ENCODE peak calls at places on chromosome 21, in five cellular contexts. Z is omental fat pad; T is stimulated activated CD8-positive, alpha-beta memory T cell treated with anti-CD3 and anti-CD28 coated beads, Interleukin-2, amount 100 ng/mL, for 48 hours; Y is M059J; N is colonic mucosa. D is an unnamed sample.

GRCh38 chr21:42554251-42554937 is 40.7 kb downstream of the SLC37A1 start:
- DNase-seq in Y (no peak), T (no peak), N (no peak), Z (no peak), D (no peak)

GRCh38 chr21:28018741-28019669 is 973.7 kb downstream of the LTN1 start:
- DNase-seq in Z (no peak), T (no peak), N (no peak), Y (peak; percentile 62), D (peak; percentile 6)

GRCh38 chr21:28268685-28269084 is 724.0 kb downstream of the LTN1 start:
- DNase-seq in T (no peak), Y (no peak), N (no peak), Z (no peak), D (no peak)

GRCh38 chr21:45768011-45768740 is 124.7 kb downstream of the PCBP3 start:
- DNase-seq in N (no peak), T (peak; percentile 54), Z (no peak), Y (no peak), D (no peak)

GRCh38 chr21:36917487-36918158 is 48.8 kb downstream of the HLCS start:
- DNase-seq in T (no peak), Z (no peak), Y (peak; percentile 57), N (no peak), D (peak; percentile 51)

GRCh38 chr21:26471116-26471505 is 102.0 kb downstream of the CYYR1 start:
- DNase-seq in Z (no peak), Y (no peak), T (no peak), N (no peak), D (no peak)

GRCh38 chr21:43355925-43356289 is 71.0 kb downstream of the SIK1 start:
- DNase-seq in T (no peak), Y (no peak), Z (no peak), N (no peak), D (no peak)

GRCh38 chr21:34270406-34270805 is 93.4 kb upstream of the KCNE2 start:
- DNase-seq in Y (no peak), Z (no peak), N (no peak), T (no peak), D (no peak)

GRCh38 chr21:44835647-44835973 is 17.7 kb upstream of the SUMO3 start:
- DNase-seq in T (no peak), N (no peak), Y (no peak), Z (no peak), D (no peak)

GRCh38 chr21:35469446-35469845 is 420.3 kb upstream of the RUNX1 start:
- DNase-seq in N (no peak), Y (no peak), Z (no peak), T (no peak), D (peak; percentile 74)

GRCh38 chr21:25360593-25360992 is 246.7 kb downstream of the MRPL39 start:
- DNase-seq in T (no peak), Z (no peak), N (no peak), Y (no peak), D (no peak)

GRCh38 chr21:25300632-25301031 is 306.6 kb downstream of the MRPL39 start:
- DNase-seq in T (no peak), N (no peak), Y (no peak), Z (no peak), D (no peak)

GRCh38 chr21:36976882-36977651 is 10.6 kb upstream of the HLCS start:
- DNase-seq in Y (peak; percentile 88), N (no peak), Z (no peak), T (no peak), D (peak; percentile 84)

GRCh38 chr21:42439284-42440186 is 35.8 kb downstream of the UBASH3A start:
- DNase-seq in Z (no peak), N (no peak), Y (no peak), T (no peak), D (no peak)

GRCh38 chr21:38219049-38219628 is 37.7 kb upstream of the KCNJ15 start:
- DNase-seq in T (peak; percentile 41), Y (peak; percentile 79), N (peak; percentile 78), Z (peak; percentile 66), D (peak; percentile 82)

GRCh38 chr21:30479259-30479658 is 908 bp downstream of the KRTAP19-1 start:
- DNase-seq in Z (no peak), N (no peak), Y (no peak), T (no peak), D (no peak)

GRCh38 chr21:42513985-42514882 is 582 bp downstream of the SLC37A1 start:
- DNase-seq in T (peak; percentile 48), N (peak; percentile 73), Y (no peak), Z (no peak), D (peak; percentile 13)

GRCh38 chr21:25421327-25422028 is 185.8 kb downstream of the MRPL39 start:
- DNase-seq in N (no peak), Z (no peak), T (peak; percentile 38), Y (peak; percentile 75), D (peak; percentile 15)

GRCh38 chr21:33811147-33812024 is 104.2 kb downstream of the ATP5PO start:
- DNase-seq in N (no peak), Y (no peak), Z (no peak), T (no peak), D (peak; percentile 22)

GRCh38 chr21:32726742-32727477 is 903 bp downstream of the SYNJ1 start:
- DNase-seq in N (peak; percentile 53), Y (peak; percentile 67), T (no peak), Z (no peak), D (peak; percentile 42)

GRCh38 chr21:42669069-42669468 is 15.6 kb downstream of the PDE9A start:
- DNase-seq in T (no peak), Y (peak; percentile 15), Z (no peak), N (no peak), D (no peak)